ENCODE peak calls at places on chromosome 10, in six cellular contexts. U, R, D, T, P and Z are unnamed samples.

GRCh38 chr10:8050561-8051108 is 3.9 kb upstream of the GATA3 start:
- DNase-seq in U (no peak), D (no peak), T (no peak), R (no peak), P (no peak), Z (peak; percentile 93)

GRCh38 chr10:132970641-132971438 is 28.5 kb upstream of the CFAP46 start:
- DNase-seq in R (no peak), P (no peak), D (no peak), U (no peak), T (no peak), Z (no peak)

GRCh38 chr10:17736223-17736622 is 15.8 kb upstream of the TMEM236 start:
- DNase-seq in D (peak; percentile 38), U (no peak), R (no peak), T (no peak), P (no peak), Z (no peak)

GRCh38 chr10:11863353-11864105 is 40.4 kb downstream of the PROSER2 start:
- DNase-seq in T (no peak), D (no peak), P (peak; percentile 76), R (no peak), U (no peak), Z (no peak)

GRCh38 chr10:69684020-69684980 is 54.3 kb downstream of the FAM241B start:
- DNase-seq in R (no peak), U (no peak), P (no peak), T (no peak), D (no peak), Z (peak; percentile 46)

GRCh38 chr10:61964059-61964709 is 62.7 kb downstream of the ARID5B start:
- DNase-seq in T (no peak), P (no peak), D (no peak), R (no peak), U (no peak), Z (peak; percentile 66)

GRCh38 chr10:28719789-28720436 is 42.6 kb downstream of the BAMBI start:
- DNase-seq in D (no peak), R (no peak), T (no peak), P (no peak), U (peak; percentile 1), Z (peak; percentile 53)

GRCh38 chr10:80945267-80945880 is 407.7 kb downstream of the SH2D4B start:
- DNase-seq in D (no peak), U (no peak), P (no peak), T (peak; percentile 16), R (no peak), Z (peak; percentile 3)

GRCh38 chr10:44306147-44306710 is 78.7 kb downstream of the CXCL12 start:
- DNase-seq in T (no peak), P (no peak), U (no peak), R (no peak), D (no peak), Z (no peak)

GRCh38 chr10:132510174-132510611 is 27.4 kb upstream of the INPP5A start:
- DNase-seq in U (no peak), R (no peak), T (no peak), D (no peak), P (no peak), Z (no peak)

DNA sequence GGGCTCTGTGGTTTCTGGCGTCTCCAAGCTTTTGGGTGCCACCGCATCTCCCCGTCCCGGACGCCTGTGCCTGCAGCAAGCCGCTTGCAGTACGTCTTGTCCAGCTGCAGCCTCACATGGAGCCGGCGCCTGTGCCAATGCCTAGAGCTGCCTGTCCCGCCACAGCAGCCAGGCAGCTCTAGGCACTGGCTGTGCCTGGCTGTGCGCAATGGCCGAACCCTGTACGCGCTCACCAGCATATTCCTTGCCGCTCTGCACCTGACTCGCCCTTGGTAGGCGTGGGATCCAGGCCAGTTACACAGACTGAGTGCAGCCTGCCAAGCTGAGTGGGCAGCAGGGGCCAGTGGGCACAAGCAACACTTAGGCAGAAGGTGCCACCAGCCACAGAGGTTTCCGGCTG is 381.2 kb upstream of the SORCS1 start:
- DNase-seq in U (no peak), R (no peak), T (no peak), D (no peak), P (no peak), Z (no peak)
- H3K4me3 ChIP-seq in U (no peak overlapping the region), R (no peak overlapping the region), T (no peak overlapping the region), D (no peak overlapping the region), P (no peak overlapping the region), Z (no peak overlapping the region)

DNA sequence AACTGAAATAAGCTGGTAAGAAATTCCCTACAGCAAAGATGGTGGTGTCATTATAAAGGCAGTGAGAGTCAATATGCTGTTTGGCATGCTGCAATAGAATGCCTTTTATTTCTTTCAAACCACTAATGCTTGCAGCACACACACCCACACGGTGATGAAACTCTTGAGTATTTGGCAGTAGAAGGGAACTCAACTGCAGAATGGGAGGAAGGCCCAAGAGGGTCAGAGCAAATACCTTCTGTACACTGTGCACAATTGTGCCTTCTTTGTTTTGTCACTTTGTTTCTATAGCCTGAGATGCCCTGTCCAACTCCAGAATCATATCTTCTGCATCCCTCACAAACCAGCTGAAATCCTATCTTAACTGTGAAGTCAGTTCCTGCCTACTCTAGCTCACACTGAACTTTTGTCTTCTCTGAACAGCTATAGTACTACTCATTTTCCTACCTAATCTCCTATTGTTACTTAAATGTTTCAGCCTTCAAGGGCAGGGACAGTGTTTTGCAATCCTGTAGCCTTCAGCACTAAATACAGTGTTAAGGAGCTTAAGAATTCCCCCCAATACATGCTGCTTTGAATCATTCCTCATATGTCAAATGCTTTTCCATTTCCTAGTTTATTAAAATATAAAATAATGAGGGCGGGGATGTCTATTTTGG is 22.2 kb downstream of the MMS19 start:
- DNase-seq in U (no peak), P (no peak), R (no peak), D (no peak), T (no peak), Z (no peak)
- TF ChIP-seq ZNF274 in U (no peak), P (no peak), R (no peak), D (no peak), T (no peak), Z (no peak)

GRCh38 chr10:101778781-101779543 is 3.0 kb upstream of the FGF8 start:
- DNase-seq in U (no peak), D (peak; percentile 82), R (peak; percentile 64), P (no peak), T (peak; percentile 70), Z (no peak)

GRCh38 chr10:101779544-101780186 is 3.6 kb downstream of the NPM3 start:
- DNase-seq in T (no peak), P (peak; percentile 25), D (peak; percentile 98), R (no peak), U (peak; percentile 36), Z (no peak)

GRCh38 chr10:101781655-101781983 is 1.6 kb downstream of the NPM3 start:
- DNase-seq in T (no peak), U (no peak), P (no peak), R (no peak), D (no peak), Z (no peak)

GRCh38 chr10:101780818-101781654 is 2.2 kb downstream of the NPM3 start:
- DNase-seq in T (peak; percentile 47), R (peak; percentile 78), D (peak; percentile 88), U (peak; percentile 55), P (peak; percentile 25), Z (peak; percentile 35)

DNA sequence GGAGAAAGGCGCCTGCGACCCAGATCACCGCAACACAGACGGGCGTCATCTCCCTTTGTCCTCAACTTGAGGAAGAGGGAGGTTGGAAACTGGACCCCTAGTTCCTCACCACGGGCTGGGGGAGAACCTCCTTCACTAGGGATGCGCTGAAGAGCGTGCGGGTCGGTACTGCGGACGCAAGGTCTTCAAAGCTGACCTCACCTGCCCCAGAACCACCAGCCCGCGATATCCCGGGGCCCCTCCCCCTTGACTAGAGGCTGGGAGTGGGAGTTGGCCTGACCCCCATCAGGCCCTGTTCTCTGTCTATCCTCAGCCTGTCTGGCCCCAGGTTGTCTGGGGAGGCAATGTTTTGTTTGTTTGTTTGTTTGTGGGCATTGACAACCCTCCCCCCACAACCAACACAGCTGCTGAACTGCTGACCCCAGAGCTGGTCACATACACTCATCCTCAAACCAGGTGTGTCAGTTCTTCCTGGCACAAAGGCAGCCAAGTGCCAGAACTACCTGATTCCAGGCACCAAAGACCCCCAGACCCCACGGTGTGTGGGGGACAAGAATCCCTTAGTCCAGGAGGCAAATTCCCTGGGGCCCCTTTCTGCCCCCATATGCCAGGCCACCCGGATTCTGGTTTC is 2.9 kb downstream of the NPM3 start:
- DNase-seq in R (no peak), T (no peak), D (no peak), U (no peak), P (no peak), Z (no peak)
- H3K4me3 ChIP-seq in R (no peak overlapping the region), T (no peak overlapping the region), D (peak overlapping the region; percentile 11), U (peak overlapping the region; percentile 32), P (peak overlapping the region; percentile 34), Z (no peak overlapping the region)

GRCh38 chr10:86969421-86970041 is 1.2 kb downstream of the ADIRF start:
- DNase-seq in D (peak; percentile 46), T (no peak), P (no peak), U (no peak), R (no peak), Z (no peak)
- TF ChIP-seq ZNF274 in D (no peak), T (no peak), P (no peak), U (no peak), R (no peak), Z (no peak)

GRCh38 chr10:123517376-123517775 is 148.8 kb upstream of the GPR26 start:
- DNase-seq in T (no peak), P (no peak), R (no peak), D (peak; percentile 36), U (no peak), Z (peak; percentile 41)
- H3K4me3 ChIP-seq in T (no peak overlapping the region), P (no peak overlapping the region), R (no peak overlapping the region), D (no peak overlapping the region), U (no peak overlapping the region), Z (no peak overlapping the region)

GRCh38 chr10:4281207-4281825 is 496.3 kb upstream of the KLF6 start:
- DNase-seq in T (no peak), D (no peak), U (no peak), R (no peak), P (no peak), Z (no peak)

GRCh38 chr10:4279649-4280048 is 494.6 kb upstream of the KLF6 start:
- DNase-seq in P (no peak), T (no peak), D (no peak), R (no peak), U (no peak), Z (no peak)

GRCh38 chr10:4282496-4282895 is 497.5 kb upstream of the KLF6 start:
- DNase-seq in D (no peak), P (no peak), R (no peak), U (no peak), T (no peak), Z (no peak)

GRCh38 chr10:4278161-4278560 is 493.2 kb upstream of the KLF6 start:
- DNase-seq in D (no peak), P (no peak), T (no peak), R (no peak), U (no peak), Z (no peak)

DNA sequence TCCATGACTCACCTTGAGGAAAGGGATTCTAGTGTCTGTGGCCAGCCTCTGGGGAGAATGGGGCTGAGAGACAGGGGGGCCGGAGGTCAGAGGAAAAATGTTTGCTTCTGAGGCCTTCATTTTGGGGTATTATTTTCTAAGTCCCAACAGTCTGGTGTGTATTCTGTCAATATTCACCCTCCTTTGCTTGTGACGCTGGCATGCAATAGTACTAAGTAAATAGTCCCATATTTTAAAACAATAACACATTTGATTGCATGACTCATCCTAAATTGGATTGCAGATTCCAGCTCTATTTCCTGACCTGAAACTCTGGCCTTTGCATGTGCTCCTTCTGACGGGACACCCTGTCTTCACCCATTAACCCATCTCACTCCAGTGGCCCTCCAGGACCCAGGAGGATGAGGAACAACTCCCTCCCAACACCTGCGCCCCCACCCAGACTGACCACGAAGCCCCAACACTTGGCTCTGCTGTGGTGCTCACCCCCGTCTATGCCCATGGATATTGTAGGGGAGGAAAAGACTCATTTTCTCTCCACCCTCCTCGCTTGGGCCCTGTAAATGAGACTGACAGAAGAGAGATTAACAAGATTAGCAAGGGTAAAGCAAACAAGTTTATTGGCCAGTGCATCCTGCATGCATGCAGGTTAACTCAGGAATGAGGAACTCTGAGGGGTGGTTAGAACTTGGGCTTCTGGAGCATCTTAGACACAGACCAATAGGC is 495.6 kb upstream of the KLF6 start:
- DNase-seq in R (no peak), D (no peak), T (no peak), U (no peak), P (no peak), Z (no peak)
- TF ChIP-seq ZNF274 in R (no peak), D (no peak), T (no peak), U (no peak), P (no peak), Z (no peak)